ENCODE peak calls at places on chromosomes 16 and 17, in six cellular contexts. L is uterus; A is fibroblast of lung; U is OCI-LY7; C is CD8-positive, alpha-beta T cell; M is psoas muscle. H is an unnamed sample. For H3K4me1, the result is how much of the 10 kb centered on the place peaks cover.

GRCh38 chr17:65530985-65531507 is 30.4 kb downstream of the AXIN2 start:
- DNase-seq in L (no peak), A (peak), U (no peak), C (no peak), M (no peak), H (no peak)

GRCh38 chr16:69130461-69130860 is 1.9 kb downstream of the CHTF8 start:
- DNase-seq in L (no peak), A (no peak), U (no peak), C (no peak), M (no peak), H (no peak)

GRCh38 chr17:59505610-59506276 is 59.7 kb upstream of the DHX40 start:
- DNase-seq in L (no peak), A (no peak), U (no peak), C (no peak), M (no peak), H (no peak)

GRCh38 chr16:58026139-58026704 is 668 bp downstream of the MMP15 start:
- DNase-seq in L (no peak), A (peak), U (no peak), C (no peak), M (peak), H (peak)

GRCh38 chr16:68790130-68790761 is 53.1 kb upstream of the TANGO6 start:
- DNase-seq in L (peak), A (peak), U (no peak), C (no peak), M (no peak), H (no peak)

GRCh38 chr17:73773702-73774101 is 129.5 kb upstream of the SDK2 start:
- DNase-seq in L (no peak), A (peak), U (no peak), C (no peak), M (no peak), H (no peak)

GRCh38 chr17:75980188-75981018 is 1.4 kb downstream of the TEN1 start:
- DNase-seq in L (no peak), A (no peak), U (no peak), C (no peak), M (no peak), H (peak)

GRCh38 chr16:48317614-48318013 is 67.6 kb downstream of the SIAH1 start:
- DNase-seq in L (no peak), A (peak), U (no peak), C (no peak), M (no peak), H (no peak)

GRCh38 chr17:50127661-50128361 is 2.1 kb downstream of the SAMD14 start:
- DNase-seq in L (no peak), A (no peak), U (no peak), C (no peak), M (no peak), H (no peak)

GRCh38 chr17:44345497-44346026 is 460 bp downstream of the GRN start:
- DNase-seq in L (peak), A (peak), U (peak), C (peak), M (no peak), H (peak)

GRCh38 chr16:71569621-71570020 is 7.3 kb downstream of the TAT start:
- DNase-seq in L (no peak), A (no peak), U (no peak), C (no peak), M (no peak), H (no peak)

GRCh38 chr16:65094009-65094408 is 27.9 kb downstream of the CDH11 start:
- DNase-seq in L (no peak), A (no peak), U (no peak), C (no peak), M (no peak), H (no peak)

GRCh38 chr17:29138991-29139682 is 41.1 kb downstream of the MYO18A start:
- DNase-seq in L (peak), A (no peak), U (peak), C (peak), M (peak), H (peak)

GRCh38 chr17:2594657-2595085 is 1.2 kb downstream of the PAFAH1B1 start:
- DNase-seq in L (no peak), A (no peak), U (no peak), C (peak), M (no peak), H (no peak)

GRCh38 chr16:47631131-47631530 is 170.0 kb downstream of the PHKB start:
- DNase-seq in L (no peak), A (no peak), U (no peak), C (no peak), M (no peak), H (no peak)

GRCh38 chr16:57634171-57634570 is 5.7 kb downstream of the ADGRG1 start:
- DNase-seq in L (no peak), A (no peak), U (no peak), C (no peak), M (no peak), H (no peak)

GRCh38 chr17:35666967-35667552 is 64.4 kb upstream of the RASL10B start:
- DNase-seq in L (no peak), A (no peak), U (no peak), C (no peak), M (no peak), H (peak)

DNA sequence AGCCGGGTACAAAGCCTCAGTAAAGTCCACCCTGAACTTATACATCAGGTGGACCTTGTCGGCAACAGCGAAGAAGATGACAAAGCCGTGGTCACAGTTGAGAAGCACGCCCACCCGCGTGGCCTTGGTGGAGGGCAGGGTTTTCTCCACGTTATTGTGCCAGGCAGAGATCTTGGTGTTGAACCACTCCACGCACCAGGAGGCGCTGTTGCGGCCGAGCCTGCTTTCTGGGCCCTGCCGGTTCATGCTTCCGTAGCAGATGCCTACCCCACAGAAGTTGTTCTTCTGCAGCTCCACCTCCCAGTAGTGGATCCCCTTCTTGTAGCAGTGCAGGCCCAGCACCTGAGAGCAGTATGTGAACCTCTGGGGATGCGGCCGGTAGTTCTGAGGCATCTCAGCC is 22.1 kb downstream of the TRIM25 start:
- DNase-seq in L (no peak), A (no peak), U (no peak), C (peak), M (peak), H (peak)
- TF ChIP-seq CTCF in L (peak), A (peak), U (peak), C (peak), M (peak), H (peak)

GRCh38 chr16:3468501-3468900 is 25.0 kb downstream of the NAA60 start:
- DNase-seq in L (no peak), A (no peak), U (no peak), C (no peak), M (no peak), H (no peak)
- H3K4me1 ChIP-seq in L (under half), A (under half), U (under half), C (under half), M (under half), H (under half)

GRCh38 chr16:1315081-1316032 is 5.9 kb downstream of the UBE2I start:
- DNase-seq in L (no peak), A (no peak), U (no peak), C (no peak), M (no peak), H (no peak)
- H3K27ac ChIP-seq in L (no peak), A (no peak), U (no peak), C (no peak), M (no peak), H (no peak)

DNA sequence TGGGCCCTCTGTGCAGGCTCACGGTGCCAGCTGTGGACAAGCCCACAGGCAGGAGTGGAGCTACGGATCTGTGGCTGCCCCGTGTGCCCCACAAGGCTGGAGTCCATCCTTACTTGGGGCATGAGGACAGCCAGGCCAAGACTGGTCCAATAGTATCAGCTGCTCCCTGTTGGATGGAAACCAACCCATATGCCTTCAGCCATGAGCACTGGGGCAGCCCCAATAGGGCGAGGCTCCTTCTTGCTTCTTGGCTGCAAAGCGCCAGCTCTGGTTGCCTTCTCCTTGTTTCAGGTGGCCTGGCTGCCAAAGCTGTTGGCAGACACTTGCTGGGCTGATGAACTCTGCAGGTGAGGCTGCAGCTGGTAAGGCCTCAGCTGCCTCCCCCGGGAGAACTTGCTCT is 188.0 kb downstream of the ENGASE start:
- DNase-seq in L (no peak), A (no peak), U (peak), C (no peak), M (no peak), H (no peak)
- TF ChIP-seq CTCF in L (no peak), A (no peak), U (no peak), C (no peak), M (no peak), H (no peak)

DNA sequence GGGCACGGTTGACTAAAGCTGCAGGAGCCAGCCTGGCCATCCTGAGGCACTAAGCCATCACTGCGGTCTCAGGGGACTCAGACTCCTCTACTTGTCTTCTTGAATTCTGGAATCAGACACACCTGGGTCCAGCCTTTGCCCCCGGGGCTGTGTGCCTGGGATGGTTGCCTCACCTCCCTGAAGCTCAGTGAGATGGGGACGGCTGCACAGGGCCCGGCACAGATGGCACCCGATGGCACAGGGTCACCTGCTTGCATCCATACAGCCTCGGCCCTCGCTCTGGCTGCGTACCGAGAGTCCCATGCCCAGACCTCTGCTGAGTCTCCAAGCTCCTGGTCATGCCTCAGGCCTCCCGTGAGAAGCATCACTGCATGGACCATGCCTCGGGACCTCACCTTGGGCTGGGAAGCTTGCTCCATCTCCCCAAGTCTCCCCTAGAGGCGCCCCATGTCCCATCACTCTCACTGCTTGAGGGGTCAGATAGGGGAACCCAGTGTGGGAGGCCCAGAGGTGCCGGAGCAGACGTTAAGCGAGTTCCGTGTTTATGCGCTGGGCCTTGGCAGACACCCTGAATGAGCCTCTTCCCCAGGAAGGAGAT is 316.3 kb downstream of the SEC14L1 start:
- DNase-seq in L (no peak), A (no peak), U (peak), C (peak), M (no peak), H (peak)
- H3K4me1 ChIP-seq in L (under half), A (under half), U (half or more), C (half or more), M (under half), H (half or more)

DNA sequence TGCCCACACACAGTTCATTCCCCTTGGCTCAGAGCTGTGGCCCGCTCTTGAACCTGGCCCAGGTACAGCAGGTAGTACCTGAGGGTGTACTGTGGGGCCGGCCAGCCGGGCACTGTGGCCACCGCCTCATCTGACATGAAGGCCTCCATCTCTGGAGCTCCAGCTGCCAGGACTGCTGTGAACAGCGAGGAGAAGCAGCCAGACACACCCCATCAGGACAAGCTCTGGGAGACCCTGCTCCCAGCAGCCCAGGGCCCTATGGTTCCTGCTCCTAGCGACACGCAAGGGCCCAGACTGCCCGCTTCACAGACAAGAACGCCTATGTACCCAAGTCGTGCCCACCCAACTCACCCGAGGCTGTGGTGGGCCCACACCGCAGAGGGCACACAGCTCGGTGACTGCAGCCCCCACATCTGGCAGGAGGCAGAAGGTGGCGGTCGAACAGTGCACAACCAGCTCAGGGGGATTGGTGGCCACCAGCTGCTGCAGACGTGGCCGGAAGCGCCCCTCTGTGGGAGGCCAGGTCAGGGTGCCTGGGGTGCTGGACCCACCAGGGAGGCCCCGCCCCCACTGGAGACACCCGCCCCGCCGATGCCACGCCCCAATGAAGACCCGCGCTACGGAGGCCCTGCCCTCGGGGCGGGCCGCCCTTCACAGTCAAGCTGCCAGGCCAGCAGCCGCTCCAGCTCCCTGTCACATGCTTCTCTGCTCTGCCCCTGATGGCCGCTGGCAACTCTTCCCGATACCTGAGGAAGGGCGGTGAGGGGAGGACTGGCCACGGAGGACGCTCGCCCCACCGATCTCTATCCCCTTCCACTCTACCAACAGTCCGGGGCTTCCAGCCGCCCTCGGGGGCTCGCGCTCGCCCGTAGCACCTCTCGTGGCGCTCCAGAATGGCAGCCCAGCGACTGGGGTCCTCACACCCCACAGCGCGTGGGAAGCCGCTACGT is 1.1 kb upstream of the STUB1 start:
- DNase-seq in L (peak), A (peak), U (peak), C (peak), M (peak), H (peak)
- H3K27ac ChIP-seq in L (peak), A (peak), U (no peak), C (no peak), M (peak), H (peak)

DNA sequence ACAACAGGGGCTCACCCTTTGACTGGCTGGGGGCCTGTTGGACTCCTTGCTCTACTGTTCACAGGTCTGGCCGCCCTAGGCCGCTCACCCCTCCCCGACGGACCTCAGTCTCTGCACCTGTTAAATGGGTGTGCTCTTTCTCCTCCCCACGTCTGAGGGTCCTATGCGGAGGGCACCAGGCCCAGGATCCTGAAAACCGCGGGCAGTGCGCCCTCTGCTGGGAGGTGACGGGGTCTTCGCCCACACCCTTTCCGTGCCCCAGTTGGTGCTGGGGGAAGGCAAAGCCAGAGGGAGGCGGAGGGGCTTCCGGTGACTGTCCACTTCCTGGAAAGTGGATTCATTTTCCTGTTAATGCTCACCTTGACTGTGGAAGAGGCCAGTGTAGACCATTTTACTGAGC is 1010.9 kb downstream of the KCNJ18 start:
- DNase-seq in L (no peak), A (no peak), U (no peak), C (no peak), M (no peak), H (no peak)
- TF ChIP-seq CTCF in L (no peak), A (no peak), U (peak), C (no peak), M (no peak), H (no peak)

GRCh38 chr16:10583269-10583668 is 2.9 kb upstream of the EMP2 start:
- DNase-seq in L (no peak), A (no peak), U (no peak), C (no peak), M (no peak), H (no peak)
- H3K4me1 ChIP-seq in L (under half), A (under half), U (under half), C (under half), M (under half), H (under half)

GRCh38 chr17:60600490-60601431 is 768 bp downstream of the PPM1D start:
- DNase-seq in L (peak), A (peak), U (peak), C (peak), M (peak), H (peak)

GRCh38 chr17:60604686-60605334 is 4.8 kb downstream of the PPM1D start:
- DNase-seq in L (no peak), A (peak), U (no peak), C (no peak), M (peak), H (no peak)

GRCh38 chr17:60601443-60602384 is 1.7 kb downstream of the PPM1D start:
- DNase-seq in L (peak), A (peak), U (peak), C (peak), M (no peak), H (peak)

GRCh38 chr17:60602385-60602742 is 2.4 kb downstream of the PPM1D start:
- DNase-seq in L (no peak), A (no peak), U (no peak), C (no peak), M (no peak), H (no peak)

GRCh38 chr17:60602871-60603270 is 2.9 kb downstream of the PPM1D start:
- DNase-seq in L (no peak), A (no peak), U (no peak), C (no peak), M (no peak), H (no peak)
- H3K27ac ChIP-seq in L (peak), A (no peak), U (no peak), C (no peak), M (no peak), H (no peak)

DNA sequence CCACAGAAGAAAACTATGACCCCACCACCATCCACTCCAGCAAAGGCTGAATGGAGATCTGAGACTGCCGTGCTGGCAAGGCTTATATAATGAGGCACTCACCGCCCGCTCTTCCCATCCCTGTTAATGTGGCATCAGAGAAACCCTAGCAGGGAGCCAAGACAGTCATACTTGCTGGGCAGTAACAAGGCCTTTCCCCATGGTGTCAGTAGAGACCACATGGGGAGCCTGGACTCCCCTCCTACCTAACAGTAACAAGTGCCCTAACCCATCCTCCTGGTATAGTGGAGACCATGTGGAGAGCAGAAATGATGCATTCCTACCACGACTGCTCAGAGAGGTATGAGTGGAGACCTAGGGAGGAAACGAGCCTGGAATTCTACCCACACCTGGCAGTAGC is 235.2 kb downstream of the C16orf78 start:
- DNase-seq in L (peak), A (peak), U (peak), C (no peak), M (peak), H (no peak)
- TF ChIP-seq CTCF in L (peak), A (peak), U (peak), C (no peak), M (peak), H (no peak)